ENCODE peak calls at places on chromosome 19, in four cellular contexts. One of them, this sample, is unnamed.

GRCh38 chr19:57813919-57814504 is 701 bp downstream of the ZNF552 start:
- DNase-seq in suprapubic skin: no peak
- DNase-seq in cardiac fibroblast: no peak
- DNase-seq in stimulated activated CD8-positive, alpha-beta memory T cell treated with anti-CD3 and anti-CD28 coated beads, Interleukin-4, amount 100 ng/mL, for 24 hours: no peak
- DNase-seq in this sample: no peak

GRCh38 chr19:710767-711166 is 2.0 kb downstream of the PALM start:
- DNase-seq in stimulated activated CD8-positive, alpha-beta memory T cell treated with anti-CD3 and anti-CD28 coated beads, Interleukin-4, amount 100 ng/mL, for 24 hours: no peak
- DNase-seq in cardiac fibroblast: no peak
- DNase-seq in suprapubic skin: no peak
- DNase-seq in this sample: no peak

GRCh38 chr19:32558607-32559228 is 22.3 kb upstream of the PDCD5 start:
- DNase-seq in stimulated activated CD8-positive, alpha-beta memory T cell treated with anti-CD3 and anti-CD28 coated beads, Interleukin-4, amount 100 ng/mL, for 24 hours: no peak
- DNase-seq in cardiac fibroblast: no peak
- DNase-seq in suprapubic skin: no peak
- DNase-seq in this sample: peak

GRCh38 chr19:18650048-18650435 is 13.2 kb downstream of the KLHL26 start:
- DNase-seq in cardiac fibroblast: peak
- DNase-seq in stimulated activated CD8-positive, alpha-beta memory T cell treated with anti-CD3 and anti-CD28 coated beads, Interleukin-4, amount 100 ng/mL, for 24 hours: no peak
- DNase-seq in suprapubic skin: no peak
- DNase-seq in this sample: peak

GRCh38 chr19:42942187-42942789 is 5.3 kb upstream of the PSG7 start:
- DNase-seq in suprapubic skin: no peak
- DNase-seq in cardiac fibroblast: peak
- DNase-seq in stimulated activated CD8-positive, alpha-beta memory T cell treated with anti-CD3 and anti-CD28 coated beads, Interleukin-4, amount 100 ng/mL, for 24 hours: no peak
- DNase-seq in this sample: no peak

GRCh38 chr19:3366761-3367571 is 583 bp downstream of the NFIC start:
- DNase-seq in cardiac fibroblast: no peak
- DNase-seq in stimulated activated CD8-positive, alpha-beta memory T cell treated with anti-CD3 and anti-CD28 coated beads, Interleukin-4, amount 100 ng/mL, for 24 hours: no peak
- DNase-seq in suprapubic skin: no peak
- DNase-seq in this sample: no peak

GRCh38 chr19:5192568-5192967 is 148.0 kb downstream of the PTPRS start:
- DNase-seq in stimulated activated CD8-positive, alpha-beta memory T cell treated with anti-CD3 and anti-CD28 coated beads, Interleukin-4, amount 100 ng/mL, for 24 hours: no peak
- DNase-seq in cardiac fibroblast: no peak
- DNase-seq in suprapubic skin: no peak
- DNase-seq in this sample: no peak

GRCh38 chr19:42629191-42629590 is 34.5 kb upstream of the CEACAM8 start:
- DNase-seq in suprapubic skin: no peak
- DNase-seq in stimulated activated CD8-positive, alpha-beta memory T cell treated with anti-CD3 and anti-CD28 coated beads, Interleukin-4, amount 100 ng/mL, for 24 hours: no peak
- DNase-seq in cardiac fibroblast: no peak
- DNase-seq in this sample: no peak

GRCh38 chr19:21581646-21582045 is 76.2 kb downstream of the ZNF429 start:
- DNase-seq in cardiac fibroblast: no peak
- DNase-seq in stimulated activated CD8-positive, alpha-beta memory T cell treated with anti-CD3 and anti-CD28 coated beads, Interleukin-4, amount 100 ng/mL, for 24 hours: no peak
- DNase-seq in suprapubic skin: no peak
- DNase-seq in this sample: no peak

GRCh38 chr19:12949363-12950284 is 4.0 kb downstream of the RAD23A start:
- DNase-seq in stimulated activated CD8-positive, alpha-beta memory T cell treated with anti-CD3 and anti-CD28 coated beads, Interleukin-4, amount 100 ng/mL, for 24 hours: no peak
- DNase-seq in suprapubic skin: no peak
- DNase-seq in cardiac fibroblast: no peak
- DNase-seq in this sample: no peak

GRCh38 chr19:2743099-2743498 is 3.3 kb upstream of the SLC39A3 start:
- DNase-seq in stimulated activated CD8-positive, alpha-beta memory T cell treated with anti-CD3 and anti-CD28 coated beads, Interleukin-4, amount 100 ng/mL, for 24 hours: no peak
- DNase-seq in cardiac fibroblast: no peak
- DNase-seq in suprapubic skin: no peak
- DNase-seq in this sample: no peak

GRCh38 chr19:57807541-57807940 is 7.2 kb downstream of the ZNF552 start:
- DNase-seq in stimulated activated CD8-positive, alpha-beta memory T cell treated with anti-CD3 and anti-CD28 coated beads, Interleukin-4, amount 100 ng/mL, for 24 hours: no peak
- DNase-seq in cardiac fibroblast: peak
- DNase-seq in suprapubic skin: no peak
- DNase-seq in this sample: no peak

GRCh38 chr19:2853015-2853606 is 11.8 kb downstream of the ZNF555 start:
- DNase-seq in stimulated activated CD8-positive, alpha-beta memory T cell treated with anti-CD3 and anti-CD28 coated beads, Interleukin-4, amount 100 ng/mL, for 24 hours: no peak
- DNase-seq in suprapubic skin: no peak
- DNase-seq in cardiac fibroblast: no peak
- DNase-seq in this sample: no peak

GRCh38 chr19:12611361-12611699 is 610 bp downstream of the ZNF791 start:
- DNase-seq in stimulated activated CD8-positive, alpha-beta memory T cell treated with anti-CD3 and anti-CD28 coated beads, Interleukin-4, amount 100 ng/mL, for 24 hours: no peak
- DNase-seq in suprapubic skin: peak
- DNase-seq in cardiac fibroblast: peak
- DNase-seq in this sample: peak

GRCh38 chr19:22530042-22530441 is 104.1 kb upstream of the ZNF492 start:
- DNase-seq in suprapubic skin: no peak
- DNase-seq in cardiac fibroblast: no peak
- DNase-seq in stimulated activated CD8-positive, alpha-beta memory T cell treated with anti-CD3 and anti-CD28 coated beads, Interleukin-4, amount 100 ng/mL, for 24 hours: no peak
- DNase-seq in this sample: no peak

GRCh38 chr19:41299755-41300089 is 10.2 kb upstream of the CCDC97 start:
- DNase-seq in cardiac fibroblast: peak
- DNase-seq in stimulated activated CD8-positive, alpha-beta memory T cell treated with anti-CD3 and anti-CD28 coated beads, Interleukin-4, amount 100 ng/mL, for 24 hours: no peak
- DNase-seq in suprapubic skin: peak
- DNase-seq in this sample: peak

GRCh38 chr19:30313353-30313750 is 58.8 kb upstream of the ZNF536 start:
- DNase-seq in suprapubic skin: no peak
- DNase-seq in cardiac fibroblast: no peak
- DNase-seq in stimulated activated CD8-positive, alpha-beta memory T cell treated with anti-CD3 and anti-CD28 coated beads, Interleukin-4, amount 100 ng/mL, for 24 hours: no peak
- DNase-seq in this sample: no peak

GRCh38 chr19:8108560-8109445 is 40.6 kb downstream of the FBN3 start:
- DNase-seq in stimulated activated CD8-positive, alpha-beta memory T cell treated with anti-CD3 and anti-CD28 coated beads, Interleukin-4, amount 100 ng/mL, for 24 hours: no peak
- DNase-seq in suprapubic skin: no peak
- DNase-seq in cardiac fibroblast: no peak
- DNase-seq in this sample: no peak

GRCh38 chr19:46674416-46675178 is 13.6 kb upstream of the DACT3 start:
- DNase-seq in cardiac fibroblast: no peak
- DNase-seq in suprapubic skin: no peak
- DNase-seq in stimulated activated CD8-positive, alpha-beta memory T cell treated with anti-CD3 and anti-CD28 coated beads, Interleukin-4, amount 100 ng/mL, for 24 hours: no peak
- DNase-seq in this sample: no peak

GRCh38 chr19:56398809-56399208 is 5.3 kb upstream of the ZNF583 start:
- DNase-seq in stimulated activated CD8-positive, alpha-beta memory T cell treated with anti-CD3 and anti-CD28 coated beads, Interleukin-4, amount 100 ng/mL, for 24 hours: no peak
- DNase-seq in suprapubic skin: no peak
- DNase-seq in cardiac fibroblast: no peak
- DNase-seq in this sample: no peak

GRCh38 chr19:53982056-53982455 is 9.4 kb upstream of the CACNG6 start:
- DNase-seq in cardiac fibroblast: peak
- DNase-seq in stimulated activated CD8-positive, alpha-beta memory T cell treated with anti-CD3 and anti-CD28 coated beads, Interleukin-4, amount 100 ng/mL, for 24 hours: no peak
- DNase-seq in suprapubic skin: no peak
- DNase-seq in this sample: no peak

GRCh38 chr19:55092423-55093318 is 17.0 kb downstream of the EPS8L1 start:
- DNase-seq in stimulated activated CD8-positive, alpha-beta memory T cell treated with anti-CD3 and anti-CD28 coated beads, Interleukin-4, amount 100 ng/mL, for 24 hours: no peak
- DNase-seq in cardiac fibroblast: no peak
- DNase-seq in suprapubic skin: peak
- DNase-seq in this sample: no peak

GRCh38 chr19:19010551-19010950 is 22.8 kb downstream of the SUGP2 start:
- DNase-seq in cardiac fibroblast: no peak
- DNase-seq in suprapubic skin: no peak
- DNase-seq in stimulated activated CD8-positive, alpha-beta memory T cell treated with anti-CD3 and anti-CD28 coated beads, Interleukin-4, amount 100 ng/mL, for 24 hours: no peak
- DNase-seq in this sample: no peak

GRCh38 chr19:15297416-15298224 is 34.7 kb downstream of the BRD4 start:
- DNase-seq in suprapubic skin: no peak
- DNase-seq in cardiac fibroblast: peak
- DNase-seq in stimulated activated CD8-positive, alpha-beta memory T cell treated with anti-CD3 and anti-CD28 coated beads, Interleukin-4, amount 100 ng/mL, for 24 hours: no peak
- DNase-seq in this sample: no peak

GRCh38 chr19:1532003-1532402 is 8.1 kb downstream of the PLK5 start:
- DNase-seq in stimulated activated CD8-positive, alpha-beta memory T cell treated with anti-CD3 and anti-CD28 coated beads, Interleukin-4, amount 100 ng/mL, for 24 hours: no peak
- DNase-seq in cardiac fibroblast: no peak
- DNase-seq in suprapubic skin: no peak
- DNase-seq in this sample: no peak

GRCh38 chr19:35000647-35001501 is 751 bp downstream of the GRAMD1A start:
- DNase-seq in cardiac fibroblast: peak
- DNase-seq in stimulated activated CD8-positive, alpha-beta memory T cell treated with anti-CD3 and anti-CD28 coated beads, Interleukin-4, amount 100 ng/mL, for 24 hours: peak
- DNase-seq in suprapubic skin: no peak
- DNase-seq in this sample: no peak

GRCh38 chr19:3551808-3552095 is 5.6 kb downstream of the MFSD12 start:
- DNase-seq in suprapubic skin: no peak
- DNase-seq in stimulated activated CD8-positive, alpha-beta memory T cell treated with anti-CD3 and anti-CD28 coated beads, Interleukin-4, amount 100 ng/mL, for 24 hours: no peak
- DNase-seq in cardiac fibroblast: no peak
- DNase-seq in this sample: no peak

GRCh38 chr19:48648134-48648533 is 2.1 kb upstream of the CA11 start:
- DNase-seq in cardiac fibroblast: no peak
- DNase-seq in suprapubic skin: no peak
- DNase-seq in stimulated activated CD8-positive, alpha-beta memory T cell treated with anti-CD3 and anti-CD28 coated beads, Interleukin-4, amount 100 ng/mL, for 24 hours: no peak
- DNase-seq in this sample: no peak

GRCh38 chr19:12838893-12839656 is 760 bp downstream of the MAST1 start:
- DNase-seq in suprapubic skin: no peak
- DNase-seq in cardiac fibroblast: no peak
- DNase-seq in stimulated activated CD8-positive, alpha-beta memory T cell treated with anti-CD3 and anti-CD28 coated beads, Interleukin-4, amount 100 ng/mL, for 24 hours: no peak
- DNase-seq in this sample: no peak